ENCODE peak calls at places on chromosomes 1 and 21, in four cellular contexts. One of them, this sample, is unnamed.

GRCh38 chr1:13700521-13701273 is 709 bp downstream of the PRDM2 start:
- DNase-seq in mesendoderm: peak
- DNase-seq in H9: peak
- DNase-seq in H1: peak
- DNase-seq in this sample: peak

GRCh38 chr1:150764617-150765090 is 924 bp downstream of the CTSS start:
- DNase-seq in mesendoderm: no peak
- DNase-seq in H9: no peak
- DNase-seq in H1: no peak
- DNase-seq in this sample: peak

GRCh38 chr1:45326627-45327591 is at the start of gene HPDL:
- DNase-seq in mesendoderm: peak
- DNase-seq in H9: peak
- DNase-seq in H1: peak
- DNase-seq in this sample: peak

GRCh38 chr1:175154595-175155472 is 37.7 kb downstream of the KIAA0040 start:
- DNase-seq in mesendoderm: peak
- DNase-seq in H9: peak
- DNase-seq in H1: peak
- DNase-seq in this sample: peak

GRCh38 chr1:23372481-23372880 is 2.8 kb upstream of the ZNF436 start:
- DNase-seq in mesendoderm: no peak
- DNase-seq in H9: no peak
- DNase-seq in H1: no peak
- DNase-seq in this sample: no peak

GRCh38 chr1:219669042-219669441 is 56.1 kb upstream of the ZC3H11B start:
- DNase-seq in mesendoderm: no peak
- DNase-seq in H9: no peak
- DNase-seq in H1: no peak
- DNase-seq in this sample: no peak

GRCh38 chr1:160971618-160972056 is 17.0 kb upstream of the ITLN2 start:
- DNase-seq in mesendoderm: peak
- DNase-seq in H9: peak
- DNase-seq in H1: no peak
- DNase-seq in this sample: no peak

GRCh38 chr1:21175670-21176581 is 771 bp downstream of the EIF4G3 start:
- DNase-seq in mesendoderm: peak
- DNase-seq in H9: peak
- DNase-seq in H1: peak
- DNase-seq in this sample: no peak

GRCh38 chr1:94015489-94015817 is 105.5 kb downstream of the ABCA4 start:
- DNase-seq in mesendoderm: no peak
- DNase-seq in H9: no peak
- DNase-seq in H1: no peak
- DNase-seq in this sample: no peak

GRCh38 chr1:98046031-98046641 is 125.3 kb upstream of the DPYD start:
- DNase-seq in mesendoderm: peak
- DNase-seq in H9: peak
- DNase-seq in H1: peak
- DNase-seq in this sample: peak

GRCh38 chr1:103239034-103239433 is 130.7 kb upstream of the COL11A1 start:
- DNase-seq in mesendoderm: no peak
- DNase-seq in H9: no peak
- DNase-seq in H1: no peak
- DNase-seq in this sample: no peak

GRCh38 chr1:64417828-64418227 is 52.1 kb upstream of the CACHD1 start:
- DNase-seq in mesendoderm: no peak
- DNase-seq in H9: no peak
- DNase-seq in H1: no peak
- DNase-seq in this sample: no peak

GRCh38 chr1:241229216-241229615 is 127.8 kb downstream of the RGS7 start:
- DNase-seq in mesendoderm: no peak
- DNase-seq in H9: no peak
- DNase-seq in H1: no peak
- DNase-seq in this sample: no peak

GRCh38 chr1:66925944-66926343 is 1.2 kb downstream of the MIER1 start:
- DNase-seq in mesendoderm: peak
- DNase-seq in H9: no peak
- DNase-seq in H1: no peak
- DNase-seq in this sample: no peak

GRCh38 chr1:31523012-31523411 is 53.3 kb upstream of the TINAGL1 start:
- DNase-seq in mesendoderm: no peak
- DNase-seq in H9: no peak
- DNase-seq in H1: no peak
- DNase-seq in this sample: no peak

GRCh38 chr21:40324389-40324788 is 457.2 kb downstream of the PCP4 start:
- DNase-seq in mesendoderm: no peak
- DNase-seq in H9: no peak
- DNase-seq in H1: no peak
- DNase-seq in this sample: no peak

GRCh38 chr1:97243973-97244560 is 522.5 kb downstream of the PTBP2 start:
- DNase-seq in mesendoderm: peak
- DNase-seq in H9: no peak
- DNase-seq in H1: no peak
- DNase-seq in this sample: peak

GRCh38 chr1:160756617-160757206 is 17.7 kb downstream of the SLAMF7 start:
- DNase-seq in mesendoderm: no peak
- DNase-seq in H9: no peak
- DNase-seq in H1: no peak
- DNase-seq in this sample: no peak

GRCh38 chr1:184753608-184754478 is 815 bp downstream of the EDEM3 start:
- DNase-seq in mesendoderm: peak
- DNase-seq in H9: peak
- DNase-seq in H1: no peak
- DNase-seq in this sample: peak

GRCh38 chr1:245363821-245364220 is 209.0 kb downstream of the KIF26B start:
- DNase-seq in mesendoderm: no peak
- DNase-seq in H9: no peak
- DNase-seq in H1: no peak
- DNase-seq in this sample: peak

GRCh38 chr1:48203287-48203900 is 19.1 kb upstream of the SLC5A9 start:
- DNase-seq in mesendoderm: peak
- DNase-seq in H9: no peak
- DNase-seq in H1: no peak
- DNase-seq in this sample: peak

GRCh38 chr1:226553594-226554279 is 5.2 kb downstream of the STUM start:
- DNase-seq in mesendoderm: no peak
- DNase-seq in H9: no peak
- DNase-seq in H1: no peak
- DNase-seq in this sample: no peak

GRCh38 chr1:208068908-208069307 is 158.0 kb upstream of the CD34 start:
- DNase-seq in mesendoderm: no peak
- DNase-seq in H9: no peak
- DNase-seq in H1: no peak
- DNase-seq in this sample: no peak

GRCh38 chr1:109927908-109928307 is 17.3 kb downstream of the CSF1 start:
- DNase-seq in mesendoderm: no peak
- DNase-seq in H9: no peak
- DNase-seq in H1: no peak
- DNase-seq in this sample: peak

GRCh38 chr1:83511327-83511726 is 487.6 kb downstream of the TTLL7 start:
- DNase-seq in mesendoderm: no peak
- DNase-seq in H9: no peak
- DNase-seq in H1: no peak
- DNase-seq in this sample: no peak

GRCh38 chr1:151165281-151165737 is 393 bp downstream of the LYSMD1 start:
- DNase-seq in mesendoderm: peak
- DNase-seq in H9: peak
- DNase-seq in H1: peak
- DNase-seq in this sample: peak

GRCh38 chr1:152972196-152972886 is 1.9 kb downstream of the SPRR4 start:
- DNase-seq in mesendoderm: no peak
- DNase-seq in H9: no peak
- DNase-seq in H1: peak
- DNase-seq in this sample: no peak

GRCh38 chr1:30058966-30059365 is 664.4 kb downstream of the MATN1 start:
- DNase-seq in mesendoderm: peak
- DNase-seq in H9: no peak
- DNase-seq in H1: no peak
- DNase-seq in this sample: peak

GRCh38 chr1:68217060-68217554 is 15.2 kb downstream of the WLS start:
- DNase-seq in mesendoderm: peak
- DNase-seq in H9: no peak
- DNase-seq in H1: no peak
- DNase-seq in this sample: no peak

GRCh38 chr1:68211781-68212180 is 20.5 kb downstream of the WLS start:
- DNase-seq in mesendoderm: no peak
- DNase-seq in H9: no peak
- DNase-seq in H1: no peak
- DNase-seq in this sample: no peak

GRCh38 chr1:68210829-68211228 is 21.5 kb downstream of the WLS start:
- DNase-seq in mesendoderm: no peak
- DNase-seq in H9: no peak
- DNase-seq in H1: no peak
- DNase-seq in this sample: no peak

GRCh38 chr1:68216088-68216487 is 16.2 kb downstream of the WLS start:
- DNase-seq in mesendoderm: no peak
- DNase-seq in H9: no peak
- DNase-seq in H1: no peak
- DNase-seq in this sample: no peak

DNA sequence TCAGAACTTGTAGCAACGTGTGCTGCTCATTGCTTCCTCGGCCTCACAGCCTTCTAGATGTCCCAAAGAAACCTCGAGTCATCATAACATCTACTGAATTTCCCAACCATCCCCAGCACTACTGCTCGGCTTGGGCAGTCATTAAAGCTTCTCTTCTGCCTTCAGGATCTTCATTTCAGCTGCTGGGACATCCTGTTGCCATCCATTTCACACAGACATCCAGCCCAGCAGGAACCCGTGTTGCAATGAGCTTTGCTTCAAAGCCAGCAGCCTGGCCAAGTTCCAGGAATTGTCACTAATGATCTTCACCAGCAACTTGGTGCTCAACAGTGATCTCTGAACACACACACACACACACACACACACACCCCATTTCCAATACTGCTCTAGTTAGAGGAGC is 18.5 kb downstream of the WLS start:
- DNase-seq in mesendoderm: peak
- DNase-seq in H9: no peak
- DNase-seq in H1: no peak
- DNase-seq in this sample: peak
- H3K56ac ChIP-seq in mesendoderm: no peak
- H3K56ac ChIP-seq in H9: no peak
- H3K56ac ChIP-seq in H1: no peak
- H3K56ac ChIP-seq in this sample: no peak

DNA sequence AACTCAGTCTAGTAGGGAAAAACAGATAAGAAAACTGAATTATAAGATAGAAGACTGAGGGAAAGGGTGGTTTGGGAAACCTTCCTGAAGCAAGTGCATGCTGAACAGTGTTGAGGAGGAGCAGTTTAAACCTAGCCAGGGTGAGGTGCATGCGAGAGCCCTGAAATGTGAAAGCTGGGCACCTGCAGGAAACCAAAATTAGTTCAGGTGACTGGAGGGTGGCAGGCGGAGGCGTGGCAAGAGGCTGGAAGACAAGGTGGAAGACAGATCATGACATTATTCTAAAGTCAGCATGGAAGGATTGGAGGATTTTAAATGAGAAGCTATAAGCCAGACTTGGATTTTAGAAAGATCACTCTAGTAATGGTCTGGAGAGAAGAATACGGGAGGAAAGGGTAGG is 75.1 kb downstream of the CACNA1E start:
- DNase-seq in mesendoderm: no peak
- DNase-seq in H9: no peak
- DNase-seq in H1: no peak
- DNase-seq in this sample: no peak
- H3K56ac ChIP-seq in mesendoderm: no peak
- H3K56ac ChIP-seq in H9: no peak
- H3K56ac ChIP-seq in H1: no peak
- H3K56ac ChIP-seq in this sample: no peak

GRCh38 chr1:194857413-194857812 is 1671.0 kb upstream of the B3GALT2 start:
- DNase-seq in mesendoderm: no peak
- DNase-seq in H9: no peak
- DNase-seq in H1: no peak
- DNase-seq in this sample: no peak
- H3K56ac ChIP-seq in mesendoderm: no peak
- H3K56ac ChIP-seq in H9: no peak
- H3K56ac ChIP-seq in H1: no peak
- H3K56ac ChIP-seq in this sample: no peak

DNA sequence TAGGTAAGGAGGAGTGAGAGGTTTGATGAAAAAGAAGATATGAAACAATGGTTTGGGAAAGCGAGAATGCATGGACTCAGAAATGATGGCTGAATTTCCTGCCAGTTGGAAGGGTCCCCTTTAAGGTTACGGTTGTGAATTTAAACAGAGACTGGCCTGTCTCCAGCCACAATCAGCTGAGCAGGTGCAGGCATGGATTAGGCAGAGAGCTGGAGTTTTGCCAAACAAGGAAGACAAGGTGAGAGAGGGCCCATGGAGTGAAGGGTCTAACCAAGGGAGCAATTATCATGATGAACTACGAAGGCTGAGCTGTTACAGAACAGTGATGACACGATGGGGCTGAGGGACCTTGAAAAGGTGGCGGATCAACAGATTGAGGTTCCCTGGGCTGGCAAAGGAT is 41.3 kb downstream of the LHX9 start:
- DNase-seq in mesendoderm: no peak
- DNase-seq in H9: no peak
- DNase-seq in H1: no peak
- DNase-seq in this sample: no peak
- H3K56ac ChIP-seq in mesendoderm: no peak
- H3K56ac ChIP-seq in H9: no peak
- H3K56ac ChIP-seq in H1: no peak
- H3K56ac ChIP-seq in this sample: no peak